ENCODE peak calls at places on chromosomes 2 and 18, in six cellular contexts. L is HFF-Myc, W is colonic mucosa, D is body of pancreas, F is fibroblast of lung, G is cardiac fibroblast. T is an unnamed sample.

GRCh38 chr18:10205136-10205535 is 249.3 kb upstream of the APCDD1 start:
- DNase-seq in L (peak), W (no peak), D (peak), F (peak), G (peak), T (no peak)

GRCh38 chr2:124283090-124283489 is 258.0 kb downstream of the CNTNAP5 start:
- DNase-seq in L (no peak), W (no peak), D (no peak), F (peak), G (peak), T (peak)

GRCh38 chr18:24933345-24933744 is 418.6 kb downstream of the ZNF521 start:
- DNase-seq in L (no peak), W (no peak), D (no peak), F (no peak), G (no peak), T (no peak)

GRCh38 chr2:28080911-28081310 is 190.4 kb downstream of the BABAM2 start:
- DNase-seq in L (peak), W (no peak), D (no peak), F (peak), G (peak), T (no peak)

GRCh38 chr2:169041594-169041993 is 10.5 kb upstream of the ABCB11 start:
- DNase-seq in L (no peak), W (no peak), D (no peak), F (no peak), G (no peak), T (no peak)

GRCh38 chr2:19883486-19883885 is 18.3 kb downstream of the TTC32 start:
- DNase-seq in L (no peak), W (no peak), D (no peak), F (no peak), G (no peak), T (no peak)

GRCh38 chr2:8457092-8457481 is 224.8 kb upstream of the ID2 start:
- DNase-seq in L (no peak), W (peak), D (no peak), F (no peak), G (no peak), T (no peak)

GRCh38 chr2:29920631-29921559 is 491 bp downstream of the ALK start:
- DNase-seq in L (no peak), W (no peak), D (peak), F (peak), G (peak), T (peak)

GRCh38 chr2:154898269-154898668 is 199.8 kb downstream of the KCNJ3 start:
- DNase-seq in L (no peak), W (no peak), D (no peak), F (no peak), G (no peak), T (no peak)

GRCh38 chr2:40034198-40034597 is 255.1 kb upstream of the THUMPD2 start:
- DNase-seq in L (no peak), W (no peak), D (no peak), F (peak), G (peak), T (peak)

GRCh38 chr18:33579868-33580205 is 1.8 kb downstream of the ASXL3 start:
- DNase-seq in L (no peak), W (no peak), D (no peak), F (no peak), G (no peak), T (no peak)

GRCh38 chr18:59994357-59994756 is 94.6 kb downstream of the PMAIP1 start:
- DNase-seq in L (no peak), W (no peak), D (no peak), F (no peak), G (peak), T (peak)

GRCh38 chr18:44598514-44598913 is 82.2 kb upstream of the SETBP1 start:
- DNase-seq in L (no peak), W (no peak), D (no peak), F (no peak), G (no peak), T (no peak)

GRCh38 chr18:389658-390357 is 110.7 kb downstream of the COLEC12 start:
- DNase-seq in L (no peak), W (no peak), D (no peak), F (peak), G (peak), T (no peak)

GRCh38 chr18:31206787-31207381 is 44.2 kb upstream of the DSC1 start:
- DNase-seq in L (no peak), W (peak), D (peak), F (peak), G (peak), T (peak)

GRCh38 chr2:121350884-121351283 is 65.9 kb upstream of the TFCP2L1 start:
- DNase-seq in L (no peak), W (no peak), D (no peak), F (no peak), G (no peak), T (no peak)

GRCh38 chr2:199455533-199456382 is 2.0 kb downstream of the SATB2 start:
- DNase-seq in L (no peak), W (peak), D (peak), F (peak), G (peak), T (peak)

GRCh38 chr18:21997207-21998143 is 171.9 kb upstream of the GATA6 start:
- DNase-seq in L (peak), W (peak), D (peak), F (peak), G (peak), T (peak)

GRCh38 chr18:12657048-12657848 is 659 bp downstream of the SPIRE1 start:
- DNase-seq in L (no peak), W (no peak), D (peak), F (peak), G (peak), T (peak)

GRCh38 chr18:12656671-12657047 is 1.2 kb downstream of the SPIRE1 start:
- DNase-seq in L (no peak), W (no peak), D (no peak), F (peak), G (peak), T (no peak)

GRCh38 chr18:12659904-12660605 is 2.1 kb upstream of the SPIRE1 start:
- DNase-seq in L (no peak), W (peak), D (peak), F (peak), G (peak), T (peak)

GRCh38 chr18:12654971-12655370 is 2.9 kb downstream of the SPIRE1 start:
- DNase-seq in L (no peak), W (no peak), D (no peak), F (no peak), G (no peak), T (no peak)

GRCh38 chr18:12657849-12658829 is at the start of gene SPIRE1:
- DNase-seq in L (no peak), W (peak), D (peak), F (peak), G (peak), T (peak)
- TF ChIP-seq CTCF in L (no peak), W (no peak), D (no peak), F (no peak), G (no peak), T (no peak)

GRCh38 chr2:218999881-219000568 is 6.8 kb upstream of the CRYBA2 start:
- DNase-seq in L (no peak), W (peak), D (peak), F (no peak), G (no peak), T (no peak)
- H3K4me3 ChIP-seq in L (no peak), W (peak), D (no peak), F (no peak), G (no peak), T (no peak)

DNA sequence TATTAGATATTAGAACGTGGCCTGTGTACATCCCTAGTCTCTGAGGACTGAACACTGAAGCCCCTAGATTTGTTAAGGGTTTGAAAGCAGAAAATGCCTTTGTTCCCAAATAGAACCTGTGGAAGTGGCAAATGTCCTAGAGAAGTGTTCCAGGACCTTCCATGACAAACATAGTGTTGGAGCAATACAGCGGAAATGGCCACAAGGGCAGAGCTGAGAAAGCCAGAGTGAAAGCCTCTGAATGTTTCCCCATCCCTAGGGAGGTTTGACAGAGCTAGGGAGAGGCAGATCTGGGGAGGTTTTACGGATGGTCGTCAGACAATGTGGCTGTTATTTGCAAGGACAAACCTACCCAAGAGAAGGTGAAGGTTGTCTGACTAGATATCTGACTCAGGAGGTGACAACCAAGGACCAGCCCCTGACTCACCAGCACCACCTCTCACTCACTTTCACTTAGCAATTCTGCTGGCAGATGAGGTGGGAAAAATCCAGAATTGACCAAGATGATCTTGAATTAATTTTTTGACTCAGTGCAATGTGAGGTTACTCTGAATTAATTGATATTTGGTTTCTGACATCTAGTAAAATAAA is 24.1 kb downstream of the RBM43 start:
- DNase-seq in L (no peak), W (no peak), D (no peak), F (peak), G (no peak), T (peak)
- TF ChIP-seq CTCF in L (no peak), W (no peak), D (no peak), F (no peak), G (no peak), T (peak)

GRCh38 chr2:144510206-144510991 is 9.5 kb downstream of the ZEB2 start:
- DNase-seq in L (no peak), W (no peak), D (no peak), F (peak), G (peak), T (peak)
- H3K4me3 ChIP-seq in L (peak), W (no peak), D (no peak), F (peak), G (peak), T (no peak)

DNA sequence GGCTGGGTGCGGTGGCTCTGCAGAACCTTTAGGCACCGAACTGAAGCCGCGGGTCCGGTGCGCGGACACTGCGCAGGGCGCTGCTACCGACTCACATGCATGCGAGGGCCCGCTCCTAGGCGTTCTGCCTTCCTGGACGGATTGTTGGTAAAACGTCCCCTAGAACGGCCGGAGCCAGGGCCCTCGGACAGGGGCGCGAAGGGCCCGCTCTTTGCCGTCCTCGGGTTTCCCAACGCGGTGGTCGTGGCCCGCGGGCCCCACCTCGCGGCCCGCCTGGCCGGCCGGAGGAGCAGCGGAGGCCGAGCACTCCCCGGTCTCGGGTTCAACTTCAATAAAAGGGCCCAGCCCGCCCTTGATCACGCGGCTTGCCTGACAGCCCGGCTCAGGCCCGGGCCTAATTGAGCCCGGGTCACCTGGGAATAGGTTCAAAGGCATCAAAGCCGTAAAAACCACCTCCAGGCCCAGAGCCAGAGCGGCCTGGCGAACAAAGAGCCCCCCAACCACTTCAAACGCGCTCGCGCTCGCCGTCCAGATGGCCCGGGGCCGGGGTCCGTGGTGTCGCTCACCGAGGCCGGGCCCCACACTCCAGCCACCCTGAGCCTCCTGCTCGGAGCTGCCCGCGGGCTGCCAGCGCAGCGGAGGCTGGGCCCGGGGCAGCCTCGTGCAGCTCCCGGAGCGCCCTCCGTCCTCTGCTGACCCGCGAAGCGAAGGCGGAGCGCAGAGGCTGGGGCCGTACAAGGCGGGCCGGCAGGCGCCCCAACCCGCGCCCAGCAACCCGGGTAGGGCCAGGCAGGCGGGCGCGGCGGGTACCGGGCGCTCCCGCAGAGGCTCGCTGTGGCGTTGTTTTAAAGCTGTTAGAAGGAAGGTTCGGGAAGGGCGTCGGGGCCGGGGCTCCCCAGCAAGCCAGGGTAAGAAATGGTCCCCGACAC is 1.1 kb upstream of the TWIST2 start:
- DNase-seq in L (no peak), W (no peak), D (no peak), F (peak), G (peak), T (peak)
- TF ChIP-seq CTCF in L (no peak), W (no peak), D (no peak), F (no peak), G (no peak), T (no peak)

GRCh38 chr2:119837759-119838158 is 78.0 kb downstream of the PTPN4 start:
- DNase-seq in L (no peak), W (no peak), D (no peak), F (no peak), G (no peak), T (no peak)

GRCh38 chr2:119837350-119837749 is 77.6 kb downstream of the PTPN4 start:
- DNase-seq in L (no peak), W (no peak), D (no peak), F (no peak), G (no peak), T (no peak)

GRCh38 chr2:119841550-119841949 is 81.8 kb downstream of the PTPN4 start:
- DNase-seq in L (no peak), W (no peak), D (no peak), F (no peak), G (no peak), T (no peak)

GRCh38 chr2:119838179-119838578 is 78.5 kb downstream of the PTPN4 start:
- DNase-seq in L (no peak), W (peak), D (no peak), F (no peak), G (peak), T (peak)

DNA sequence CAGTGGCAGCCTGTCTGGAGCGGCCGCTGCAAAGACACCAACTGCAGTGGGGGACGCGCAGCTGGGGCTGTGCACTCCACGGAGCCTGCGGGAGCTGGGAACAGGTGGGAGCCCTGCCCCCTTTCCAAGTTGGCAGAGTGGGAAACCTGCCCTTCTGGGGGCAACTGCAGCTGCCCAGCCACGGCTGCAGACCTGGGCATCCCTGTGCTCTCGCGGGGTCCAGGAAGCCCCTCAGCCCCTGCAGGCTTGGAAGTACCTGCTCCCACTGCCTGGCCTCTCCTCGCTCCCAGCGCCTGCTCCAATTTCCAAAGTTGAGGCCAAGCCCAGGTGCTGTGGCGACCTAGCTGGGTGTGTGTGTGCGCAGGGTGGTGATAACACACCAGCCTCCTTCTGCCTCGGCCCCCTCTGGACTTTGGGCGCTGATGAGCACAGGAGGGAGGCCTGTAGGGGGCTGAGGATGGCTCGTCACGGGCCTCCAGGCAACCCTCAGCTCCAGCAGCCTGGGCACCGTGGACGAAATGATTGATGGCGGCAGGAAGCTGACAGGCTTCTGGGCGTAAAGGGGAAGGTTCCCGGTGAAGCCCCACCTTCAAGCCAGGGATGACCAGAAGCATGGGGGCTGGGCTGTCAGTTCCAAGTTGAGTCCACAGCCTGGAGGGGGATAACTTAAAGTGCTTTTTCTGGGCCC is 76.9 kb downstream of the PTPN4 start:
- DNase-seq in L (no peak), W (no peak), D (no peak), F (no peak), G (no peak), T (no peak)
- H3K4me3 ChIP-seq in L (no peak), W (no peak), D (no peak), F (no peak), G (no peak), T (no peak)

DNA sequence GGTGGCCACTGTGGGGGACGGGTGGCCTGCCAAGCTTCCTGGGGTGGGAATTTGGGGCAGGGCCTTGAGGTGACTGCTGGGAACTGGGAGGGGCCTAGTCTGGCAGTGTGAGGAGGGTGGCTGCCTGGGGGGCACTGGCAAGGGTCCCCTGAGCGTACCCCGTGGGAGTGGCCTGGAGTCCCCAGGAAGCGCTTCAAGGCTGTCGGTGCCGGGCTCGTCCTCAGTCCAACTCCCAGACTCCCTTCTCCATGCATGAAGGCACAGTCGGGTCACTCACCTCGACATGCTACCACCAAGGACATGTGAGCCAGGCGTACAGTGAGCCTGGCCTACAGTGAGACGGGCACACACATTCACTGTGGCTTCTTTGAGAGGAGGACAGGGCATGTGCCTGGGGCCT is 105.3 kb downstream of the SMIM21 start:
- DNase-seq in L (no peak), W (no peak), D (no peak), F (no peak), G (no peak), T (no peak)
- TF ChIP-seq CTCF in L (no peak), W (no peak), D (no peak), F (no peak), G (no peak), T (no peak)

DNA sequence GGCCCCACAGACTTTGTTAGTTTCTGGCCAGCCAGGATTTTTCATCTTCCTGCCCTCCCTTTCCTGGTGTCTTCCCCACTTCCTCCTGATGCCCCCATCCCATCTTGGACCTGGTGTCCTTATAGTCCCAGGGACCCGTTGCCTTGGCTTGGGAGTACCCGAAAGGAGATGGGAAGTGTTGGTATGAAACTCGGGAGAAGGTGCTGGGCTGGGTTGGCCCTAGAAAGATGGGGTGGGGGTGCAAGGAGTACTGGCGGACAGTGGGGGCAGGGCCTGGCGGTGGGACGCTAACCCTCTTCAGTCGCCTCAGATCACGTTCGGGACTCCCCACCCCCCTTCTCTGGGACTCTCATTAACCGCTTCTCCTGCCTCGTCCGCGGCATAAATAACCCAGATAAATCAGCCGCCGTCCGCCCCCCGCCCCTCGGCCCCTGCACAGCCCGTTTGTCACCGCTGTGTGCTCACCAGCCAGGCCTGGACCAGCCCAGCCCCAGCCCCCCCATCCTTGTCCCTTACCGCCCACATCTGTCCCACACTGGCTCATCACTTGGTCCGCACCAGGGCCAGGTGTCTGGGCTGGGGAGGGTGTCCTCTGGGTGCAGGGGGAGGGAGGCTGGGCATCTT is 3.7 kb upstream of the ASIC4 start:
- DNase-seq in L (no peak), W (no peak), D (no peak), F (no peak), G (no peak), T (no peak)
- H3K4me3 ChIP-seq in L (no peak), W (no peak), D (no peak), F (no peak), G (peak), T (no peak)

DNA sequence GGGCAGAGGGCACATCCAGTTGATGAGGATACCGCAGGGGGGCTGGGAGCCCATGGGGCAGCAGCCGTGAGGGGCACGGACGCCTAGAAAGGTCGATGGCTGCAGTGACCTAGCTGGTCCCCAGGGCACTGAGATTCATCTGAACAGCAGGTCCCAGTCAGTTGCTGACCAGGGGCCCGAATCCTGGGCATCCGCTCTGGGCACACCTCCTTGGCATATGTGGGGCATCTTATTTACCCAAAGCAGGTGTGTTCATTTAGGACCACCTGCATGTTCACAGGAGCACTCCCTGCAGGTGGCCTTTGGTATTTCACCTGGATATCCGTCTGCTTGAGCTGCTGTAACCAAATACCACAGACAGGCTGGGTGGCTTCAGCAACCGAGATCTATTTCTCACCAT is 72.0 kb upstream of the ODC1 start:
- DNase-seq in L (no peak), W (no peak), D (no peak), F (no peak), G (no peak), T (no peak)
- TF ChIP-seq CTCF in L (no peak), W (peak), D (no peak), F (no peak), G (no peak), T (peak)

T was measured in epithelial cell of esophagus.